ENCODE peak calls at places on chromosomes 7 and 10, in four cellular contexts. M, I, T and N are unnamed samples.
A peak's percentile ranks its signal among the peaks of the same experiment; 100 is the strongest.

GRCh38 chr7:117659453-117660086 is 179.7 kb downstream of the CFTR start:
- DNase-seq in T (no peak), I (no peak), M (no peak), N (no peak)

GRCh38 chr10:60536529-60537114 is 146.9 kb upstream of the ANK3 start:
- DNase-seq in M (no peak), I (no peak), T (no peak), N (no peak)

GRCh38 chr10:71314028-71314693 is 4.9 kb upstream of the SLC29A3 start:
- DNase-seq in T (no peak), I (peak; percentile 89), M (no peak), N (peak; percentile 81)

GRCh38 chr7:141344153-141344935 is 206.9 kb upstream of the AGK start:
- DNase-seq in T (no peak), I (no peak), M (no peak), N (no peak)

GRCh38 chr7:118755067-118755625 is 530.6 kb downstream of the ANKRD7 start:
- DNase-seq in T (no peak), I (no peak), M (no peak), N (no peak)

GRCh38 chr7:38524786-38525185 is 106.4 kb downstream of the AMPH start:
- DNase-seq in T (no peak), I (no peak), M (no peak), N (no peak)

GRCh38 chr10:51696251-51696650 is 3.1 kb downstream of the CSTF2T start:
- DNase-seq in M (no peak), T (no peak), I (no peak), N (no peak)

GRCh38 chr10:89805599-89806013 is 104.2 kb downstream of the KIF20B start:
- DNase-seq in M (no peak), I (no peak), T (peak; percentile 27), N (no peak)

GRCh38 chr10:72276013-72276387 is 2.3 kb downstream of the DDIT4 start:
- DNase-seq in T (no peak), M (no peak), I (peak; percentile 15), N (no peak)

GRCh38 chr10:19704544-19704943 is 111.7 kb upstream of the PLXDC2 start:
- DNase-seq in T (no peak), M (no peak), I (no peak), N (no peak)

GRCh38 chr7:54839538-54840213 is 80.7 kb upstream of the SEC61G start:
- DNase-seq in M (peak; percentile 20), I (peak; percentile 11), T (no peak), N (peak; percentile 78)

GRCh38 chr10:17041626-17042520 is 87.7 kb downstream of the CUBN start:
- DNase-seq in I (no peak), T (no peak), M (no peak), N (no peak)

GRCh38 chr7:158251061-158251965 is 336.3 kb downstream of the PTPRN2 start:
- DNase-seq in M (no peak), T (no peak), I (no peak), N (no peak)

GRCh38 chr7:101816499-101817030 is 861 bp upstream of the CUX1 start:
- DNase-seq in T (no peak), I (peak; percentile 77), M (no peak), N (peak; percentile 89)

GRCh38 chr7:15084368-15084767 is 181.8 kb upstream of the DGKB start:
- DNase-seq in M (no peak), T (no peak), I (no peak), N (no peak)

GRCh38 chr7:26930845-26931244 is 66.5 kb upstream of the SKAP2 start:
- DNase-seq in M (no peak), I (no peak), T (no peak), N (no peak)

GRCh38 chr10:95337761-95338160 is 47.0 kb upstream of the PDLIM1 start:
- DNase-seq in M (no peak), I (no peak), T (no peak), N (no peak)

GRCh38 chr7:129877146-129877792 is 75.5 kb downstream of the UBE2H start:
- DNase-seq in I (no peak), M (peak; percentile 28), T (no peak), N (no peak)

GRCh38 chr10:68959695-68960524 is 3.9 kb downstream of the DDX21 start:
- DNase-seq in M (no peak), I (no peak), T (no peak), N (no peak)

GRCh38 chr7:14047709-14048399 is 58.4 kb upstream of the ETV1 start:
- DNase-seq in M (no peak), T (no peak), I (peak; percentile 7), N (no peak)

GRCh38 chr10:132540456-132540855 is 2.9 kb downstream of the INPP5A start:
- DNase-seq in M (no peak), T (no peak), I (no peak), N (no peak)

GRCh38 chr7:91514591-91514990 is 250.4 kb downstream of the FZD1 start:
- DNase-seq in M (no peak), T (no peak), I (no peak), N (no peak)
- TF ChIP-seq CHD2 in M (no peak), T (no peak), I (no peak), N (no peak)

GRCh38 chr7:116361767-116362166 is 137.8 kb upstream of the CAV2 start:
- DNase-seq in T (no peak), I (no peak), M (no peak), N (no peak)
- TF ChIP-seq MXI1 in T (no peak), I (no peak), M (no peak), N (no peak)

GRCh38 chr7:28408974-28409715 is 3.2 kb upstream of the CREB5 start:
- DNase-seq in M (peak; percentile 78), T (no peak), I (peak; percentile 81), N (peak; percentile 95)
- TF ChIP-seq USF2 in M (no peak), T (no peak), I (no peak), N (no peak)

DNA sequence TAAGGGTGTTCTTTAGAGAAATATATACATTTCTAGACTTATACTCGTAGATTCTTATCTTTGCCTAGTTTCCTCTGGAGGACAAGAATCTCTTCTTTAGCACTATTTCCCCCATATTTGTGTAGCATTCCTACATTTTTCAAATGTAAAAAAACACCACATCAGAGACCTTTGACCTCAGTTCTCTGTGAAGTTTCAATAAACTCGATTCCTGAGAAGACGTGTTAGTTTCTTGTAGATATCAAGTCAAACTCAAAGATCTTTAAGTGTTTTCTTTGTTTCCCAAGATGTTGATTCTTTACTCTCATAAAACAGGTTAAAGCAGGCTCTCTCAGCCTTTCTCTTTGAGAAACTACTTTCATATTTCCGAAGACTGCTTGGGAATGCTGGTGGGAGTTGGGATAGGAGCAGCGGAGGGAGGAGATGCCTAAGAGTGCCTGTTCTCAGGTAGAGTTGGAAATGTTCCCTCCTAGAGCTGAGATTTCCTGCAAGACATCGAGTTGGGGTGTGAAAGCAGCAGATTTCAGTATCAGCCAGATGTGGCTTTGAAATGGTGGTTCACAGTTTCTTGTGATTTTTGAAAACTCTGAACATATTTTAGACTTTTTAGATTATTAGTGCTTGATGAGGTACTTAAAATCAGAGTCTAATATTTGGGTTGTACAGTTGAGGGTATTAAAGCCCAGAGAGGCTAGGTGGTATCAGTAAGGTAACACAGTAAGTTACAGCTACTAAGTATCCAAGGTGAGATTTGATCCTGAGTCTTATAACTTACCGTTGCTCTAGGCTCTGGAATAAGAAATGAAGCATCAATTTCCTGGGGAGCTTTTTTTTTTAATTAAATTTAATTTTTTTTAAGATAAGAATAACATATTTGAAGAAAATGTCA is 13.9 kb downstream of the ADK start:
- DNase-seq in T (no peak), M (no peak), I (no peak), N (no peak)
- TF ChIP-seq CHD2 in T (no peak), M (no peak), I (no peak), N (no peak)

GRCh38 chr10:7483848-7484247 is 73.0 kb upstream of the SFMBT2 start:
- DNase-seq in I (no peak), M (no peak), T (no peak), N (no peak)

GRCh38 chr10:7482992-7483391 is 72.2 kb upstream of the SFMBT2 start:
- DNase-seq in I (no peak), T (no peak), M (no peak), N (no peak)

GRCh38 chr10:7480742-7481381 is 70.0 kb upstream of the SFMBT2 start:
- DNase-seq in I (no peak), M (no peak), T (peak; percentile 82), N (no peak)

GRCh38 chr10:7479861-7480598 is 69.2 kb upstream of the SFMBT2 start:
- DNase-seq in M (no peak), I (no peak), T (no peak), N (no peak)

DNA sequence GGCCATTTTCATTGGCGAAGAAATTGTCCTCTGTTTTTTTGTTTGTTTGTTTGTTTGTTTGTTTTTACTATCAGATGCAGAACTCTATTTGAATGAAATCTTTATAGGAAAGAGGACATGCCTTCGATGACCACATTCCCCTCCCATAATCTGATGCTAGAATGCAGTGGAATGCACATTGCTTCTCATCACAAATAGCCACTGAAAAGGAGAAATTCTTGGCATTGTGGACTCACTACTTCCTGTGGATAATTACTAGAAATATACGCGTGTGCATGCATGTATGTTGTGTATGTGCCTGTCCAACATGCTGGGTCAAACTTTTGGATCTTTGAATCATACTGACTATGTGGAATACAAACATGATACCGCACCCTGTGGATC is 70.5 kb upstream of the SFMBT2 start:
- DNase-seq in M (no peak), I (no peak), T (no peak), N (no peak)
- TF ChIP-seq MXI1 in M (no peak), I (no peak), T (no peak), N (no peak)

GRCh38 chr7:111864291-111864976 is 302.1 kb upstream of the IMMP2L start:
- DNase-seq in T (no peak), I (no peak), M (no peak), N (no peak)
- TF ChIP-seq USF2 in T (no peak), I (no peak), M (no peak), N (no peak)

GRCh38 chr7:96328016-96328415 is 6.1 kb upstream of the SLC25A13 start:
- DNase-seq in T (no peak), M (no peak), I (no peak), N (no peak)
- TF ChIP-seq CHD2 in T (no peak), M (no peak), I (no peak), N (no peak)

DNA sequence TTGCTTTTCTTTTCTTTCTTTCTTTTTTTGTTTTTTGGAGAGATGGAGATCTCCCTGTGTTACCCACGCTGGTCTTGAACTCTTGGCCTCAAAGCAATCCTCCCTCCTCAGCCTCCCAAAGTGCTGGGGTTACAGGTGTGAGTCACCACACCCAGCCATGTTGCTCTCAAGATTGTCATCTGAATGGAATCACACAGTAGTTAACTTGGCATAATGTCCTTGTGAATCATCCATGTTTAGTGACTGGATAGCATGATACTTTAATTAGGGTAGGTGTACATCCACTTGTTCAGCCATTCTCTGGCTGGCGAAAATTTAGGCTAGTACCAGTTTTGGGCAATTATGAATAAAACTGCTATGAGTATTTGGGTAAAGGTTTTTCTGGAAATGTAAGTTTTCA is 15.4 kb upstream of the GRB10 start:
- DNase-seq in I (no peak), T (no peak), M (no peak), N (no peak)
- TF ChIP-seq MXI1 in I (no peak), T (no peak), M (no peak), N (no peak)

GRCh38 chr10:31808258-31809218 is 120.1 kb downstream of the ARHGAP12 start:
- DNase-seq in M (peak; percentile 21), I (peak; percentile 13), T (peak; percentile 49), N (peak; percentile 32)
- TF ChIP-seq USF2 in M (no peak), I (no peak), T (no peak), N (no peak)